ENCODE peak calls at places on chromosomes 7 and 10, in ten cellular contexts. D, S, U, C, N, L, I, V, P and J are unnamed samples.

GRCh38 chr10:11896549-11897200 is 73.5 kb downstream of the PROSER2 start:
- DNase-seq in D (no peak), S (no peak), U (no peak), C (no peak), N (no peak), L (no peak), I (no peak), V (no peak), P (no peak), J (no peak)

GRCh38 chr7:134444198-134444960 is 14.5 kb downstream of the AKR1B1 start:
- DNase-seq in D (no peak), S (no peak), U (peak), C (no peak), N (no peak), L (no peak), I (no peak), V (no peak), P (no peak), J (no peak)

GRCh38 chr10:86400705-86401587 is 34.4 kb upstream of the GRID1 start:
- DNase-seq in D (peak), S (no peak), U (no peak), C (no peak), N (peak), L (no peak), I (peak), V (peak), P (peak), J (no peak)

GRCh38 chr10:48895198-48895720 is 44.4 kb downstream of the LRRC18 start:
- DNase-seq in D (no peak), S (no peak), U (no peak), C (no peak), N (no peak), L (no peak), I (no peak), V (no peak), P (no peak), J (no peak)

GRCh38 chr10:67779455-67780205 is 58.4 kb downstream of the DNAJC12 start:
- DNase-seq in D (peak), S (no peak), U (peak), C (no peak), N (peak), L (peak), I (peak), V (no peak), P (peak), J (peak)

GRCh38 chr7:123823898-123824753 is 20.8 kb upstream of the HYAL4 start:
- DNase-seq in D (no peak), S (peak), U (no peak), C (peak), N (no peak), L (no peak), I (no peak), V (no peak), P (no peak), J (no peak)

GRCh38 chr10:93445097-93445960 is 36.8 kb downstream of the MYOF start:
- DNase-seq in D (peak), S (no peak), U (peak), C (no peak), N (peak), L (peak), I (peak), V (no peak), P (peak), J (peak)

GRCh38 chr7:120472892-120473291 is 199.9 kb downstream of the KCND2 start:
- DNase-seq in D (no peak), S (no peak), U (no peak), C (no peak), N (no peak), L (no peak), I (no peak), V (no peak), P (no peak), J (no peak)

GRCh38 chr7:108605582-108606173 is 36.0 kb downstream of the DNAJB9 start:
- DNase-seq in D (no peak), S (no peak), U (no peak), C (no peak), N (no peak), L (no peak), I (no peak), V (no peak), P (no peak), J (no peak)